ENCODE peak calls at places on chromosomes 4 and X, in nine cellular contexts. Y is fibroblast of lung; T is Karpas-422; X is hepatocyte; L is dorsolateral prefrontal cortex; H is CD4-positive, CD25-positive, alpha-beta regulatory T cell; W is K562; J is GM23248; D is neural progenitor cell. S is an unnamed sample.
A peak's percentile ranks its signal among the peaks of the same experiment; 100 is the strongest.

GRCh38 chrX:112087545-112087944 is 5.0 kb upstream of the TRPC5 start:
- DNase-seq in J (no peak), W (no peak), X (no peak), D (no peak), Y (no peak), H (no peak), T (no peak), L (no peak), S (no peak)

GRCh38 chrX:55167124-55167523 is 53.0 kb upstream of the PAGE5 start:
- DNase-seq in D (no peak), T (no peak), W (no peak), J (no peak), H (no peak), X (no peak), Y (no peak), L (no peak), S (no peak)

GRCh38 chrX:28880136-28880535 is 292.9 kb downstream of the IL1RAPL1 start:
- DNase-seq in H (no peak), Y (peak; percentile 15), W (no peak), T (no peak), X (no peak), D (peak; percentile 35), J (no peak), L (no peak), S (no peak)

GRCh38 chr4:6152879-6153705 is 47.3 kb downstream of the JAKMIP1 start:
- DNase-seq in D (no peak), H (peak; percentile 37), T (no peak), L (no peak), X (no peak), W (no peak), J (no peak), Y (no peak), S (peak; percentile 24)

GRCh38 chrX:9456250-9457074 is 8.4 kb upstream of the TBL1X start:
- DNase-seq in H (peak; percentile 76), Y (peak; percentile 28), J (no peak), L (no peak), W (no peak), D (no peak), X (no peak), T (no peak), S (peak; percentile 72)

GRCh38 chr4:112038861-112039260 is 106.4 kb upstream of the FAM241A start:
- DNase-seq in J (peak; percentile 51), T (no peak), W (no peak), L (no peak), X (no peak), D (no peak), H (no peak), Y (no peak), S (no peak)

GRCh38 chr4:117793786-117794369 is 240.4 kb upstream of the NDST3 start:
- DNase-seq in D (no peak), J (no peak), X (no peak), W (no peak), Y (no peak), L (no peak), H (no peak), T (no peak), S (no peak)

GRCh38 chr4:71595576-71596108 is 188.2 kb downstream of the GC start:
- DNase-seq in X (no peak), W (no peak), H (no peak), L (no peak), Y (peak; percentile 10), T (no peak), J (peak; percentile 19), D (no peak), S (no peak)

GRCh38 chr4:155433636-155434360 is 57.0 kb upstream of the MAP9 start:
- DNase-seq in H (no peak), Y (peak; percentile 21), W (no peak), L (no peak), D (no peak), J (peak; percentile 57), T (no peak), X (no peak), S (no peak)

GRCh38 chr4:182749768-182750167 is 167.4 kb downstream of the DCTD start:
- DNase-seq in J (no peak), L (no peak), Y (no peak), H (no peak), X (no peak), T (no peak), D (no peak), W (no peak), S (no peak)

GRCh38 chrX:47078129-47079043 is at the start of gene RGN:
- DNase-seq in H (no peak), X (peak; percentile 32), W (no peak), L (no peak), Y (peak; percentile 12), J (peak; percentile 39), T (no peak), D (peak; percentile 11), S (no peak)

GRCh38 chrX:57933321-57933720 is 23.1 kb upstream of the ZXDA start:
- DNase-seq in J (peak; percentile 4), L (no peak), Y (no peak), W (no peak), H (no peak), T (no peak), X (no peak), D (no peak), S (no peak)

GRCh38 chrX:12372111-12372510 is 233.8 kb downstream of the FRMPD4 start:
- DNase-seq in H (no peak), J (no peak), D (no peak), T (no peak), W (no peak), Y (no peak), L (no peak), X (no peak), S (no peak)

GRCh38 chr4:1318488-1319213 is 28.4 kb upstream of the UVSSA start:
- DNase-seq in W (peak; percentile 54), L (no peak), T (no peak), Y (no peak), H (no peak), X (no peak), D (peak; percentile 28), J (no peak), S (no peak)

GRCh38 chrX:65831268-65831667 is 163.8 kb downstream of the MSN start:
- DNase-seq in W (no peak), D (no peak), X (no peak), H (no peak), L (no peak), J (no peak), Y (no peak), T (no peak), S (no peak)

GRCh38 chr4:185346975-185347601 is 48.6 kb downstream of the LRP2BP start:
- DNase-seq in H (no peak), X (no peak), Y (peak; percentile 11), T (no peak), J (no peak), W (no peak), D (no peak), L (no peak), S (no peak)

GRCh38 chr4:185343726-185344581 is 51.8 kb downstream of the LRP2BP start:
- DNase-seq in L (no peak), T (no peak), J (peak; percentile 53), Y (no peak), W (no peak), H (no peak), X (peak; percentile 10), D (no peak), S (no peak)

GRCh38 chr4:185341841-185342240 is 53.9 kb downstream of the LRP2BP start:
- DNase-seq in J (no peak), H (no peak), W (no peak), X (no peak), T (no peak), Y (no peak), D (no peak), L (no peak), S (no peak)

GRCh38 chr4:185341377-185341776 is 54.3 kb downstream of the LRP2BP start:
- DNase-seq in W (no peak), Y (no peak), H (no peak), J (no peak), D (no peak), T (no peak), X (no peak), L (no peak), S (no peak)

GRCh38 chr4:185344743-185345538 is 50.8 kb downstream of the LRP2BP start:
- DNase-seq in T (no peak), X (no peak), W (no peak), Y (no peak), D (no peak), J (no peak), H (no peak), L (no peak), S (no peak)
- H3K27ac ChIP-seq in T (no peak overlapping the region), X (no peak overlapping the region), W (no peak overlapping the region), Y (no peak overlapping the region), D (no peak overlapping the region), J (peak overlapping the region; percentile 67), H (no peak overlapping the region), L (peak overlapping the region; percentile 6), S (no peak overlapping the region)

GRCh38 chrX:70139736-70140135 is 6.5 kb downstream of the IGBP1 start:
- DNase-seq in T (no peak), J (no peak), D (no peak), X (no peak), Y (no peak), L (no peak), W (no peak), H (no peak), S (no peak)
- H3K27ac ChIP-seq in T (no peak overlapping the region), J (no peak overlapping the region), D (no peak overlapping the region), X (no peak overlapping the region), Y (no peak overlapping the region), L (no peak overlapping the region), W (no peak overlapping the region), H (no peak overlapping the region), S (no peak overlapping the region)

DNA sequence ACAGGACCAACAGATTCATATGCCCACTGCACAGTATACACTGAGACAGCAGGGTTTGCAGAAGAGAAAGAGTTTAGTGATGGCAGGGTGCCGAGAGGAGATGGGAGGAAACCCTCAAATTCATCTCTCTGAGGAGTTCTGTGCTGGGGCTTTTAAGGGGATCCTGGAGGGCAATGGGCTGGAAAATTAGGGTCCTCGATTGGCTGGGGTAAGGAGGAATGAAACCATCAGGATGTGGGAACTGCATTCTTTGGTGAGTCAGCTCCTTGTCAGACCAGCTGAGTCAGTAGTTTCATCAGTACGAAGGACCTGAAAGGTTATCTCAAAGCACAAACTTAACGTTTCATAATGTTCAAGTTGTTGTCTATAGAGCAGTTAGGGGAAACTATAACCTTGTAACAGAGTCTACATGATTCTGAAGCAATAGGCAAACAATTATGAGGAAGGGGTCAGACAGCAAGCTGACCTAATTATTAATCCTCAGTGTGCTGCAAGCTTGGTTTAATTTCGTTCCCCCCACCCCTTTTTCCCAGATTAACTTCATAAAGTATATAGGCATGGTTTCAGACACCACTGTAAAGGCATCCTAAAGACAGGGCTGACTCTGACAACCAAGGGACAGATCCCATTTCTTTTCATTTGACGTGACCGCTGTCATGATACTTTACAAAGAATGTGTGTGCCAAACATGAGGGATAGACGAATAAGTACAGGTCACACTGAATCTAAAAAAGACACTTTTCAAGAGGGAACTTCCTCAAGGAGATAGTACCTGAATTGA is 1.5 kb upstream of the MSMO1 start:
- DNase-seq in J (peak; percentile 72), D (no peak), X (peak; percentile 68), L (no peak), T (no peak), Y (peak; percentile 80), H (no peak), W (peak; percentile 28), S (no peak)
- H3K27ac ChIP-seq in J (peak overlapping the region; percentile 91), D (no peak overlapping the region), X (peak overlapping the region; percentile 95), L (peak overlapping the region; percentile 93), T (peak overlapping the region; percentile 76), Y (peak overlapping the region; percentile 82), H (peak overlapping the region; percentile 78), W (peak overlapping the region; percentile 80), S (no peak overlapping the region)

GRCh38 chr4:168744021-168744420 is 247.2 kb downstream of the PALLD start:
- DNase-seq in L (no peak), Y (no peak), D (no peak), J (no peak), X (peak; percentile 19), T (no peak), H (no peak), W (no peak), S (no peak)
- H3K27ac ChIP-seq in L (no peak overlapping the region), Y (no peak overlapping the region), D (no peak overlapping the region), J (no peak overlapping the region), X (peak overlapping the region; percentile 73), T (no peak overlapping the region), H (no peak overlapping the region), W (no peak overlapping the region), S (no peak overlapping the region)

S was measured in CD4-positive, alpha-beta memory T cell.